ENCODE peak calls at places on chromosomes 5 and 9, in five cellular contexts. One of them, this sample, is unnamed.

GRCh38 chr9:135038331-135038730 is 49.1 kb upstream of the OLFM1 start:
- DNase-seq in H1: no peak
- DNase-seq in neuronal stem cell: no peak
- DNase-seq in H9: no peak
- DNase-seq in trophoblast cell: no peak
- DNase-seq in this sample: no peak

GRCh38 chr5:151675225-151675955 is 11.3 kb downstream of the SPARC start:
- DNase-seq in H1: no peak
- DNase-seq in neuronal stem cell: no peak
- DNase-seq in H9: no peak
- DNase-seq in trophoblast cell: no peak
- DNase-seq in this sample: peak; percentile 73

GRCh38 chr5:147857302-147858129 is 21.0 kb upstream of the SCGB3A2 start:
- DNase-seq in H1: peak; percentile 50
- DNase-seq in neuronal stem cell: peak; percentile 76
- DNase-seq in H9: peak; percentile 63
- DNase-seq in trophoblast cell: peak; percentile 69
- DNase-seq in this sample: peak; percentile 59

GRCh38 chr9:123620258-123620657 is 264.3 kb downstream of the CRB2 start:
- DNase-seq in H1: no peak
- DNase-seq in neuronal stem cell: no peak
- DNase-seq in H9: no peak
- DNase-seq in trophoblast cell: no peak
- DNase-seq in this sample: no peak

GRCh38 chr5:172642046-172642409 is 965 bp downstream of the NEURL1B start:
- DNase-seq in H1: no peak
- DNase-seq in neuronal stem cell: no peak
- DNase-seq in H9: no peak
- DNase-seq in trophoblast cell: no peak
- DNase-seq in this sample: peak; percentile 47

GRCh38 chr5:126354012-126354856 is 69.0 kb upstream of the GRAMD2B start:
- DNase-seq in H1: no peak
- DNase-seq in neuronal stem cell: no peak
- DNase-seq in H9: no peak
- DNase-seq in trophoblast cell: peak; percentile 56
- DNase-seq in this sample: peak; percentile 96

GRCh38 chr9:137266162-137266527 is 11.0 kb downstream of the NELFB start:
- DNase-seq in H1: no peak
- DNase-seq in neuronal stem cell: no peak
- DNase-seq in H9: no peak
- DNase-seq in trophoblast cell: no peak
- DNase-seq in this sample: no peak

GRCh38 chr9:18614116-18614515 is 140.2 kb downstream of the ADAMTSL1 start:
- DNase-seq in H1: no peak
- DNase-seq in neuronal stem cell: no peak
- DNase-seq in H9: no peak
- DNase-seq in trophoblast cell: no peak
- DNase-seq in this sample: no peak

GRCh38 chr5:151359391-151359790 is 12.0 kb upstream of the SLC36A2 start:
- DNase-seq in H1: no peak
- DNase-seq in neuronal stem cell: no peak
- DNase-seq in H9: no peak
- DNase-seq in trophoblast cell: no peak
- DNase-seq in this sample: no peak

GRCh38 chr5:78597068-78597857 is 51.3 kb downstream of the LHFPL2 start:
- DNase-seq in H1: no peak
- DNase-seq in neuronal stem cell: no peak
- DNase-seq in H9: no peak
- DNase-seq in trophoblast cell: no peak
- DNase-seq in this sample: peak; percentile 86

GRCh38 chr5:135130526-135131215 is 96.6 kb upstream of the PITX1 start:
- DNase-seq in H1: no peak
- DNase-seq in neuronal stem cell: no peak
- DNase-seq in H9: no peak
- DNase-seq in trophoblast cell: no peak
- DNase-seq in this sample: no peak
- H2BK12ac ChIP-seq in H1: no peak overlapping the region
- H2BK12ac ChIP-seq in neuronal stem cell: no peak overlapping the region
- H2BK12ac ChIP-seq in H9: no peak overlapping the region
- H2BK12ac ChIP-seq in trophoblast cell: no peak overlapping the region
- H2BK12ac ChIP-seq in this sample: peak overlapping the region; percentile 37

GRCh38 chr5:135061001-135061400 is 27.0 kb upstream of the PITX1 start:
- DNase-seq in H1: no peak
- DNase-seq in neuronal stem cell: no peak
- DNase-seq in H9: no peak
- DNase-seq in trophoblast cell: no peak
- DNase-seq in this sample: no peak
- H2BK12ac ChIP-seq in H1: no peak overlapping the region
- H2BK12ac ChIP-seq in neuronal stem cell: no peak overlapping the region
- H2BK12ac ChIP-seq in H9: no peak overlapping the region
- H2BK12ac ChIP-seq in trophoblast cell: no peak overlapping the region
- H2BK12ac ChIP-seq in this sample: no peak overlapping the region

DNA sequence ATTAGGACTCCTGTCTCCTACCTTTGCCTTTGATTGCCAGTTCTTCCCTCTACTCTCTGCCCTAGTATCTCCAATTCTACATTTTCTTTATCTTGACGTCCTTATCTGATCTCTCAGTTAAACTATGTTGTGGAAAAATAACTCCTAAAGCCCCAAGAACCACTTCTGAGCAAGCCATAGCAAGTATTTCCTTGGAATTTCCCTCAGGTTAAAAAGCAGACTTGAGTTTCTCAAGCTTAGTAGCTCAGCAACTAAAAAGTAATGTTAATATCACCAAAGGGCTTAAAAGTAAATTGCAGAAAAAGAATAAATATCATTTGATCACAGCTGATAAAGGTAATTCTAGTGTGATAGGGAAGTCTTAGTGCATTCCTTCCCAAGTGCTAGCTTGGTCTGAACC is 13.2 kb upstream of the HSPB3 start:
- DNase-seq in H1: no peak
- DNase-seq in neuronal stem cell: no peak
- DNase-seq in H9: no peak
- DNase-seq in trophoblast cell: peak; percentile 47
- DNase-seq in this sample: no peak
- H2BK12ac ChIP-seq in H1: no peak overlapping the region
- H2BK12ac ChIP-seq in neuronal stem cell: no peak overlapping the region
- H2BK12ac ChIP-seq in H9: no peak overlapping the region
- H2BK12ac ChIP-seq in trophoblast cell: no peak overlapping the region
- H2BK12ac ChIP-seq in this sample: no peak overlapping the region

GRCh38 chr9:93896093-93896492 is 59.1 kb downstream of the BARX1 start:
- DNase-seq in H1: no peak
- DNase-seq in neuronal stem cell: no peak
- DNase-seq in H9: peak; percentile 5
- DNase-seq in trophoblast cell: no peak
- DNase-seq in this sample: no peak

GRCh38 chr9:93893899-93894690 is 61.1 kb downstream of the BARX1 start:
- DNase-seq in H1: no peak
- DNase-seq in neuronal stem cell: no peak
- DNase-seq in H9: peak; percentile 16
- DNase-seq in trophoblast cell: no peak
- DNase-seq in this sample: no peak

GRCh38 chr9:93896496-93897033 is 58.6 kb downstream of the BARX1 start:
- DNase-seq in H1: no peak
- DNase-seq in neuronal stem cell: no peak
- DNase-seq in H9: peak; percentile 5
- DNase-seq in trophoblast cell: no peak
- DNase-seq in this sample: no peak

GRCh38 chr9:93894691-93895079 is 60.5 kb downstream of the BARX1 start:
- DNase-seq in H1: no peak
- DNase-seq in neuronal stem cell: no peak
- DNase-seq in H9: peak; percentile 32
- DNase-seq in trophoblast cell: no peak
- DNase-seq in this sample: no peak

GRCh38 chr9:93895535-93895934 is 59.6 kb downstream of the BARX1 start:
- DNase-seq in H1: no peak
- DNase-seq in neuronal stem cell: no peak
- DNase-seq in H9: peak; percentile 14
- DNase-seq in trophoblast cell: no peak
- DNase-seq in this sample: no peak
- H2BK12ac ChIP-seq in H1: no peak overlapping the region
- H2BK12ac ChIP-seq in neuronal stem cell: no peak overlapping the region
- H2BK12ac ChIP-seq in H9: no peak overlapping the region
- H2BK12ac ChIP-seq in trophoblast cell: no peak overlapping the region
- H2BK12ac ChIP-seq in this sample: no peak overlapping the region

GRCh38 chr5:3597002-3597726 is 1.5 kb downstream of the IRX1 start:
- DNase-seq in H1: no peak
- DNase-seq in neuronal stem cell: no peak
- DNase-seq in H9: peak; percentile 33
- DNase-seq in trophoblast cell: no peak
- DNase-seq in this sample: no peak
- H2BK12ac ChIP-seq in H1: no peak overlapping the region
- H2BK12ac ChIP-seq in neuronal stem cell: no peak overlapping the region
- H2BK12ac ChIP-seq in H9: no peak overlapping the region
- H2BK12ac ChIP-seq in trophoblast cell: no peak overlapping the region
- H2BK12ac ChIP-seq in this sample: no peak overlapping the region

GRCh38 chr9:98455256-98455956 is 200.0 kb upstream of the TBC1D2 start:
- DNase-seq in H1: no peak
- DNase-seq in neuronal stem cell: no peak
- DNase-seq in H9: no peak
- DNase-seq in trophoblast cell: no peak
- DNase-seq in this sample: no peak

GRCh38 chr9:98453589-98454311 is 198.3 kb upstream of the TBC1D2 start:
- DNase-seq in H1: no peak
- DNase-seq in neuronal stem cell: no peak
- DNase-seq in H9: no peak
- DNase-seq in trophoblast cell: no peak
- DNase-seq in this sample: no peak

GRCh38 chr9:98455957-98456621 is 200.6 kb upstream of the TBC1D2 start:
- DNase-seq in H1: no peak
- DNase-seq in neuronal stem cell: no peak
- DNase-seq in H9: no peak
- DNase-seq in trophoblast cell: no peak
- DNase-seq in this sample: no peak

GRCh38 chr9:98460704-98461103 is 205.3 kb upstream of the TBC1D2 start:
- DNase-seq in H1: no peak
- DNase-seq in neuronal stem cell: no peak
- DNase-seq in H9: no peak
- DNase-seq in trophoblast cell: no peak
- DNase-seq in this sample: no peak

DNA sequence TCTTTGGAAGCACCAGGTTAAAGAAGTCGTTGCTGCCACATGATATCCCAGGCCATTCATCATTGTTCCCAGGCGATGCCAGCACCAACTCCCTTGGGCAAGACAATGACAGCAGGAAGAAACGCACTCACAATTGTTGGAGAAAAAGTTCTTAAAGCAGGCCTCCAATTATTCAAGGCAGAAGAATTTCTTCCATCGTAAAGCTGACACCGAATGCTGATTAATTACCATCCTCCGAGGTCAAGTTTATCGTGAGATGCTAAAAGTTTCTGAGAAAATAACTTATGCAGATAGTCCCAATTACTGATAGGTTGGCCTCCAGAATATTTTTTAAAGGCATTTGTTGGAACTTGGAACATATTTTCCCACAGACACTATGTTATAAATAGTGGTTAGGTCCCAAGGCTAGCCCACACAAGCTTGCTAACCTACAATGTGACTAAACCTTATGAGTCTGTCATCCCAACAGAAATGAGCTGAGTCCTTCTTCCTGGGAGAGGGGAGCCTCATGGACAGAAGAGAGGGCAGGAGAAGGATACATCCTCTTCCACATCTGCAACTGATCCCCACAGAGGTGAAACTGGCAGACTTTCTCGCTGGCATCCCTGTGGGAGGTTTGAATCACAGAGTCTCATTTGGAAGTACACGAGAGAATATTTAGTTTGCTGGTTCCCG is 202.4 kb upstream of the TBC1D2 start:
- DNase-seq in H1: no peak
- DNase-seq in neuronal stem cell: no peak
- DNase-seq in H9: no peak
- DNase-seq in trophoblast cell: no peak
- DNase-seq in this sample: peak; percentile 33
- H2BK12ac ChIP-seq in H1: no peak overlapping the region
- H2BK12ac ChIP-seq in neuronal stem cell: no peak overlapping the region
- H2BK12ac ChIP-seq in H9: no peak overlapping the region
- H2BK12ac ChIP-seq in trophoblast cell: no peak overlapping the region
- H2BK12ac ChIP-seq in this sample: no peak overlapping the region

GRCh38 chr9:121584421-121584820 is 67.0 kb upstream of the DAB2IP start:
- DNase-seq in H1: no peak
- DNase-seq in neuronal stem cell: no peak
- DNase-seq in H9: no peak
- DNase-seq in trophoblast cell: peak; percentile 73
- DNase-seq in this sample: peak; percentile 52

GRCh38 chr9:121593066-121593465 is 58.4 kb upstream of the DAB2IP start:
- DNase-seq in H1: no peak
- DNase-seq in neuronal stem cell: no peak
- DNase-seq in H9: no peak
- DNase-seq in trophoblast cell: peak; percentile 59
- DNase-seq in this sample: peak; percentile 73

GRCh38 chr9:121589961-121590360 is 61.5 kb upstream of the DAB2IP start:
- DNase-seq in H1: no peak
- DNase-seq in neuronal stem cell: no peak
- DNase-seq in H9: no peak
- DNase-seq in trophoblast cell: no peak
- DNase-seq in this sample: no peak

GRCh38 chr9:121592265-121592664 is 59.2 kb upstream of the DAB2IP start:
- DNase-seq in H1: no peak
- DNase-seq in neuronal stem cell: no peak
- DNase-seq in H9: no peak
- DNase-seq in trophoblast cell: no peak
- DNase-seq in this sample: no peak

DNA sequence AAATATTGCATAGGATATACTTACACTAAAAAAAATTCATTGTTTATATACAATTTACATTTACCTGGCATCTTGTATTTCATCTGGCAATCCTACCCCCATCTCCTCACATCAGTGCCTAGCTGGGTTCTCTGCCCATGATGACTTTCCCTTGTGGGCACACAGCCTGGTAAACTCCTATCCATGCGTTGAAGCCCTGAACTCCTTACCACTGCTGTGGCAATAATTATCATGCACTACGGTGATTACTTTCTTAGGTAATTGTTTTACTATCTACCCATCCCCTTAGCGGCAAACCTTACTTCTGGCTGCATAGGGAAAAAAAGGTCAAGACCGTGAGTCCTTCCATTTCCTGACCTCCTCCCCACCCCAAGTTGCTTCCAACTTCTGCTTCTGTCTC is 63.6 kb upstream of the DAB2IP start:
- DNase-seq in H1: no peak
- DNase-seq in neuronal stem cell: no peak
- DNase-seq in H9: no peak
- DNase-seq in trophoblast cell: no peak
- DNase-seq in this sample: no peak
- H2BK12ac ChIP-seq in H1: peak overlapping the region; percentile 50
- H2BK12ac ChIP-seq in neuronal stem cell: no peak overlapping the region
- H2BK12ac ChIP-seq in H9: no peak overlapping the region
- H2BK12ac ChIP-seq in trophoblast cell: no peak overlapping the region
- H2BK12ac ChIP-seq in this sample: no peak overlapping the region